ENCODE peak calls at places on chromosomes 5 and 9, in six cellular contexts. I is transverse colon; L is body of pancreas; Y is CD4-positive, alpha-beta memory T cell; U is osteoblast; D is psoas muscle. N is an unnamed sample.
A peak's percentile ranks its signal among the peaks of the same experiment; 100 is the strongest.

GRCh38 chr5:81694726-81695125 is 56.2 kb downstream of the SSBP2 start:
- DNase-seq in I (no peak), L (no peak), Y (no peak), U (no peak), D (no peak), N (no peak)

GRCh38 chr5:37888476-37888875 is 48.6 kb upstream of the GDNF start:
- DNase-seq in I (no peak), L (no peak), Y (no peak), U (no peak), D (no peak), N (no peak)

GRCh38 chr5:154590093-154590724 is 112.2 kb upstream of the HAND1 start:
- DNase-seq in I (no peak), L (no peak), Y (no peak), U (no peak), D (no peak), N (no peak)

GRCh38 chr5:147901555-147901954 is 4.8 kb downstream of the C5orf46 start:
- DNase-seq in I (no peak), L (no peak), Y (no peak), U (no peak), D (no peak), N (peak; percentile 92)

GRCh38 chr5:150188146-150188842 is 1.6 kb upstream of the SLC6A7 start:
- DNase-seq in I (peak; percentile 61), L (no peak), Y (no peak), U (no peak), D (no peak), N (no peak)

GRCh38 chr5:76638466-76638865 is 15.3 kb upstream of the F2RL2 start:
- DNase-seq in I (no peak), L (no peak), Y (no peak), U (no peak), D (no peak), N (no peak)

GRCh38 chr9:114122628-114123027 is 23.5 kb upstream of the KIF12 start:
- DNase-seq in I (no peak), L (no peak), Y (no peak), U (no peak), D (no peak), N (no peak)

GRCh38 chr9:10055886-10056395 is 556.9 kb downstream of the PTPRD start:
- DNase-seq in I (no peak), L (no peak), Y (no peak), U (no peak), D (no peak), N (no peak)

GRCh38 chr5:80963521-80963895 is 3.3 kb downstream of the RASGRF2 start:
- DNase-seq in I (no peak), L (no peak), Y (no peak), U (no peak), D (no peak), N (no peak)

GRCh38 chr5:131396015-131396414 is 132.2 kb downstream of the CDC42SE2 start:
- DNase-seq in I (no peak), L (no peak), Y (no peak), U (no peak), D (no peak), N (no peak)

GRCh38 chr5:61407706-61408105 is 75.6 kb downstream of the ZSWIM6 start:
- DNase-seq in I (no peak), L (no peak), Y (no peak), U (no peak), D (no peak), N (no peak)

GRCh38 chr9:126113756-126114408 is 212.7 kb upstream of the MVB12B start:
- DNase-seq in I (no peak), L (no peak), Y (no peak), U (no peak), D (peak; percentile 23), N (peak; percentile 28)

GRCh38 chr9:69340631-69341030 is 15.6 kb downstream of the ENTREP1 start:
- DNase-seq in I (no peak), L (no peak), Y (no peak), U (no peak), D (no peak), N (no peak)

GRCh38 chr9:127872492-127873222 is 4.8 kb downstream of the AK1 start:
- DNase-seq in I (no peak), L (no peak), Y (no peak), U (peak; percentile 76), D (no peak), N (no peak)

GRCh38 chr5:176660860-176661641 is 13.8 kb downstream of the TSPAN17 start:
- DNase-seq in I (peak; percentile 74), L (peak; percentile 77), Y (peak; percentile 76), U (peak; percentile 99), D (peak; percentile 86), N (peak; percentile 83)

GRCh38 chr9:134818591-134818990 is 62.0 kb upstream of the FCN2 start:
- DNase-seq in I (no peak), L (no peak), Y (no peak), U (no peak), D (no peak), N (no peak)
- H3K36me3 ChIP-seq in I (no peaks in the 10 kb centered on the region), L (no peaks in the 10 kb centered on the region), Y (no peaks in the 10 kb centered on the region), U (peaks cover 96% of the 10 kb centered on the region), D (no peaks in the 10 kb centered on the region), N (peaks cover 100% of the 10 kb centered on the region)

GRCh38 chr9:93949073-93949693 is 6.0 kb downstream of the BARX1 start:
- DNase-seq in I (no peak), L (no peak), Y (no peak), U (peak; percentile 75), D (no peak), N (no peak)

GRCh38 chr9:93950619-93951601 is 4.2 kb downstream of the BARX1 start:
- DNase-seq in I (peak; percentile 36), L (peak; percentile 63), Y (no peak), U (no peak), D (no peak), N (no peak)

GRCh38 chr9:93951655-93952118 is 3.5 kb downstream of the BARX1 start:
- DNase-seq in I (no peak), L (no peak), Y (no peak), U (no peak), D (no peak), N (no peak)

GRCh38 chr9:93948456-93949072 is 6.6 kb downstream of the BARX1 start:
- DNase-seq in I (no peak), L (no peak), Y (no peak), U (peak; percentile 83), D (no peak), N (no peak)

GRCh38 chr9:93949694-93950449 is 5.3 kb downstream of the BARX1 start:
- DNase-seq in I (no peak), L (no peak), Y (no peak), U (peak; percentile 92), D (no peak), N (no peak)
- H3K27me3 ChIP-seq in I (peaks cover 100% of the 10 kb centered on the region), L (peaks cover 3% of the 10 kb centered on the region), Y (peaks cover 54% of the 10 kb centered on the region), U (peaks cover 18% of the 10 kb centered on the region), D (peaks cover 97% of the 10 kb centered on the region), N (peaks cover 7% of the 10 kb centered on the region)

DNA sequence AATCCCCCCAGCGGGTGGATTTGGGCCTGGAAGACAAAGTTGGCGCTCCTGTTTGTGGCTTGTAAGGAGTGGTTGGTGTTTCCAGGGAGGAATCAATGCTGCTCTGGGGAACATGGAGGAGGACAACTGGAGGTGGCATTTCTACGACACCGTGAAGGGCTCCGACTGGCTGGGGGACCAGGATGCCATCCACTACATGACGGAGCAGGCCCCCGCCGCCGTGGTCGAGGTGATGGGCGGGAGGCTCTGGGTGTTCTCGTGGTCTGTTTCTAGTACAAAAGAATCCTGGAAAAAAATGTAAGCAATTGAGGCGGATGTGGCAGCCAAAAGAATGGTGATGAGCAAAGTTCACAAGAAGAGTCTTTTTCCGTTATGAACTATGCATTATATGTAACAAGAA is 7.2 kb downstream of the SDHA start:
- DNase-seq in I (no peak), L (no peak), Y (no peak), U (no peak), D (no peak), N (no peak)
- H3K36me3 ChIP-seq in I (no peaks in the 10 kb centered on the region), L (peaks cover 17% of the 10 kb centered on the region), Y (peaks cover 49% of the 10 kb centered on the region), U (peaks cover 54% of the 10 kb centered on the region), D (peaks cover 4% of the 10 kb centered on the region), N (peaks cover 34% of the 10 kb centered on the region)

GRCh38 chr5:149172261-149172660 is 31.0 kb downstream of the ABLIM3 start:
- DNase-seq in I (no peak), L (no peak), Y (no peak), U (peak; percentile 86), D (no peak), N (peak; percentile 81)

GRCh38 chr5:149172709-149173505 is 31.6 kb downstream of the ABLIM3 start:
- DNase-seq in I (no peak), L (no peak), Y (no peak), U (no peak), D (peak; percentile 42), N (peak; percentile 63)

GRCh38 chr5:149168276-149168675 is 27.0 kb downstream of the ABLIM3 start:
- DNase-seq in I (no peak), L (no peak), Y (no peak), U (no peak), D (no peak), N (no peak)

GRCh38 chr5:149166591-149167100 is 25.4 kb downstream of the ABLIM3 start:
- DNase-seq in I (no peak), L (no peak), Y (no peak), U (no peak), D (no peak), N (no peak)

GRCh38 chr5:149170292-149170691 is 29.0 kb downstream of the ABLIM3 start:
- DNase-seq in I (no peak), L (no peak), Y (no peak), U (no peak), D (peak; percentile 49), N (no peak)
- H3K27me3 ChIP-seq in I (no peaks in the 10 kb centered on the region), L (no peaks in the 10 kb centered on the region), Y (no peaks in the 10 kb centered on the region), U (no peaks in the 10 kb centered on the region), D (no peaks in the 10 kb centered on the region), N (no peaks in the 10 kb centered on the region)

DNA sequence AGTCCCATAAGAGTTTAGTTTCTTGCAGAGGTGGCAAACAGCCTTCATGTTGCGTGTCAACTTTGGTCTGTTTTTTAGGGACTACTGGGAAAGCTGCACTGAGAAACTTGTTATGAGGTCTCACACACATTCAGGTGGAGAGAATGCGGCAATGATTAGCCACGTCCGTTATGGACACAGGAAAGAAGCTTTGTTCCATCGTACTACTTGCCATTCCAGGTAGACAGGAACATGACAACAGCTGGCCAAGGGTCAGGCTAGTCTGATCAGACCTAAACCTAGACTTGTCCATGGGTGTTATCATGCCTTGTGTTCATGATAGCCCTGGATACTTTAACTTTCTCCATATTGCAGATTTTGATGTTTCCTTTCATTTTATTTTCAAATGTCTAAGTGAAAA is 113.2 kb downstream of the ZNF608 start:
- DNase-seq in I (no peak), L (no peak), Y (no peak), U (no peak), D (no peak), N (no peak)
- H3K36me3 ChIP-seq in I (no peaks in the 10 kb centered on the region), L (no peaks in the 10 kb centered on the region), Y (no peaks in the 10 kb centered on the region), U (no peaks in the 10 kb centered on the region), D (no peaks in the 10 kb centered on the region), N (no peaks in the 10 kb centered on the region)

GRCh38 chr5:36759117-36759516 is 117.5 kb upstream of the NIPBL start:
- DNase-seq in I (no peak), L (no peak), Y (no peak), U (no peak), D (no peak), N (no peak)
- H3K27me3 ChIP-seq in I (no peaks in the 10 kb centered on the region), L (no peaks in the 10 kb centered on the region), Y (no peaks in the 10 kb centered on the region), U (peaks cover 26% of the 10 kb centered on the region), D (no peaks in the 10 kb centered on the region), N (peaks cover 8% of the 10 kb centered on the region)

DNA sequence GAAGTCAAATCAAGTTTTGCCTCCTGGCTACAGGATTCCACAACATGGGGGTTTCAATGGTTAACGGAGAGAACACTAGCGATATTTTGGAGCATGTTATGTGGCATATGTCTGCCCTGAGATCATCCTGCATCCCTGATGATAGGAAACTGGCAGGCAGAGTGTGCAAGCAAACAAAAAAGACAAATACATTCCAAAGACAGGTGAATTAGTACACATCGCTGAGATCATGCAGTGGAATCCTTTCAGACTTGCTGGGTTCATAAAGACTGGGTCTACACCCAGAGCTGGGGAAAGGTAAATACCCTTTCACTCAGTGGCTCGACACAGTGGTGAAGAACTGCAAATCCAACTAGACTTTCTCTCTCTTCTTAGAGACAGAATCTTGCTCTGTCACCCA is 286.5 kb downstream of the EFNA5 start:
- DNase-seq in I (no peak), L (no peak), Y (no peak), U (no peak), D (no peak), N (no peak)
- H3K36me3 ChIP-seq in I (no peaks in the 10 kb centered on the region), L (no peaks in the 10 kb centered on the region), Y (no peaks in the 10 kb centered on the region), U (no peaks in the 10 kb centered on the region), D (no peaks in the 10 kb centered on the region), N (no peaks in the 10 kb centered on the region)

N was measured in SJSA1.